ENCODE peak calls at places on chromosomes 4 and X, in seven cellular contexts. F is neural progenitor cell, Q is GM23248, C is OCI-LY7, P is SK-N-SH, N is MM.1S, S is HCT116. I is an unnamed sample.
A peak's percentile ranks its signal among the peaks of the same experiment; 100 is the strongest.

GRCh38 chrX:54213603-54214002 is 30.5 kb upstream of the FAM120C start:
- DNase-seq in N (no peak), F (no peak), Q (no peak), C (no peak), S (no peak), P (no peak), I (no peak)

GRCh38 chr4:122356317-122356818 is 22.4 kb upstream of the ADAD1 start:
- DNase-seq in C (no peak), S (no peak), N (no peak), P (no peak), Q (no peak), F (no peak), I (no peak)

GRCh38 chr4:124111922-124112321 is 600.6 kb downstream of the ANKRD50 start:
- DNase-seq in F (peak; percentile 74), Q (peak; percentile 77), P (peak; percentile 53), C (peak; percentile 54), N (peak; percentile 56), S (peak; percentile 59), I (peak; percentile 79)

GRCh38 chr4:3221996-3222395 is 27.0 kb upstream of the MSANTD1 start:
- DNase-seq in C (no peak), P (no peak), N (no peak), Q (no peak), S (no peak), F (no peak), I (no peak)

GRCh38 chrX:132292753-132293152 is 73.5 kb upstream of the RAP2C start:
- DNase-seq in S (peak; percentile 15), Q (peak; percentile 61), F (peak; percentile 70), P (peak; percentile 54), C (peak; percentile 61), N (peak; percentile 74), I (peak; percentile 63)

GRCh38 chr4:85928775-85929585 is 430.9 kb downstream of the MAPK10 start:
- DNase-seq in P (no peak), C (no peak), Q (peak; percentile 84), S (no peak), N (no peak), F (peak; percentile 33), I (no peak)

GRCh38 chr4:108034560-108034959 is 44.9 kb downstream of the HADH start:
- DNase-seq in S (no peak), C (peak; percentile 59), Q (no peak), F (no peak), N (no peak), P (no peak), I (no peak)

GRCh38 chr4:118842055-118842454 is 6.1 kb upstream of the SEC24D start:
- DNase-seq in C (no peak), S (peak; percentile 68), P (no peak), F (no peak), Q (peak; percentile 64), N (no peak), I (no peak)

DNA sequence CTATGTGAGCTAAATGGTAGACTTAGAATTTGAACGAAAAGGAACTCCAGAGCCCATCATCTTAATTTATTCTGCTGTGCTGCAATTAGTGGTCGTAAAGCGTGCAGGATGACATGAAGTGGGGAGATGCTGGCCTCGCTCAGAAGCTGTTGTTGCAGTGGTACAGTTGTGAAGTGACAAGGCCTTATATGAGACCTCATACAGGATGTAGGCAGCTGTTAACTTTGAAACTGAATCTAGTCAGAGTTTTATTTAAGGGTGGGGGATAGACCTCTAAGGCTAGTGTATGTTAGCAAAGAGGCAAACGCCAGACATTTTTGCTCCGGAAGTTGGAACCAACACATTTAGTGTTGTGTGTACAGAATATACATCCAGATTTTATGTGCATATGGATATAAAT is 13.5 kb downstream of the KLF3 start:
- DNase-seq in S (no peak), F (no peak), Q (no peak), P (no peak), C (no peak), N (no peak), I (no peak)
- H3K79me2 ChIP-seq in S (peaks cover 93% of the 10 kb centered on the region), F (peaks cover 98% of the 10 kb centered on the region), Q (peaks cover 96% of the 10 kb centered on the region), P (peaks cover 100% of the 10 kb centered on the region), C (no peaks in the 10 kb centered on the region), N (peaks cover 99% of the 10 kb centered on the region), I (peaks cover 79% of the 10 kb centered on the region)

DNA sequence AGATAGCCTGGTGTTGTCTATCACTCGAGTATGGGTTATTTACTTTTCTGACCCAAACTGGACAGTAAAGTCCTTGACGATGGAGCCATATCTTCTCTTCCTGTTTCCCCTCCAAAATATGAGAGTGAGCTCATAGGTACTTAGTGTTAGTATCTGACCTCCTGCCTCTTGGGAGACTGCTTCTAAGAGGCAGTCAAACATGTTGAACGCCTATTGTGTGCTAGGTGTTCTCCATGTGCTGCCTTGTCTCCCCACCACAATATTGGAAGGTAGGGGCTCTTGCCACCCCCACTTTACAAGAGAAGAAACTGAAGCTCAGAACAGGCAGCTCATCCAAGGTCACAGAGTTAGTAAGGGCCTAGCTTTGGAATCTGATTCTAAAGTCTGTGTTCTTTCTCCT is 8.3 kb downstream of the EFNB1 start:
- DNase-seq in N (no peak), P (no peak), S (no peak), Q (no peak), F (no peak), C (no peak), I (no peak)
- TF ChIP-seq EZH2phosphoT487 in N (no peak), P (no peak), S (no peak), Q (no peak), F (no peak), C (no peak), I (no peak)

GRCh38 chrX:103630171-103630511 is 1.4 kb downstream of the TCEAL1 start:
- DNase-seq in N (no peak), P (no peak), C (no peak), Q (no peak), F (no peak), S (no peak), I (no peak)

GRCh38 chrX:103626855-103627254 is 1.9 kb upstream of the TCEAL1 start:
- DNase-seq in P (no peak), Q (peak; percentile 69), C (no peak), F (no peak), S (no peak), N (no peak), I (no peak)

GRCh38 chrX:103631145-103631544 is 2.4 kb downstream of the TCEAL1 start:
- DNase-seq in S (no peak), N (no peak), P (no peak), Q (no peak), F (no peak), C (no peak), I (no peak)

GRCh38 chrX:103629295-103630170 is 758 bp downstream of the TCEAL1 start:
- DNase-seq in P (peak; percentile 70), N (no peak), F (peak; percentile 85), C (peak; percentile 11), S (no peak), Q (peak; percentile 73), I (peak; percentile 79)

DNA sequence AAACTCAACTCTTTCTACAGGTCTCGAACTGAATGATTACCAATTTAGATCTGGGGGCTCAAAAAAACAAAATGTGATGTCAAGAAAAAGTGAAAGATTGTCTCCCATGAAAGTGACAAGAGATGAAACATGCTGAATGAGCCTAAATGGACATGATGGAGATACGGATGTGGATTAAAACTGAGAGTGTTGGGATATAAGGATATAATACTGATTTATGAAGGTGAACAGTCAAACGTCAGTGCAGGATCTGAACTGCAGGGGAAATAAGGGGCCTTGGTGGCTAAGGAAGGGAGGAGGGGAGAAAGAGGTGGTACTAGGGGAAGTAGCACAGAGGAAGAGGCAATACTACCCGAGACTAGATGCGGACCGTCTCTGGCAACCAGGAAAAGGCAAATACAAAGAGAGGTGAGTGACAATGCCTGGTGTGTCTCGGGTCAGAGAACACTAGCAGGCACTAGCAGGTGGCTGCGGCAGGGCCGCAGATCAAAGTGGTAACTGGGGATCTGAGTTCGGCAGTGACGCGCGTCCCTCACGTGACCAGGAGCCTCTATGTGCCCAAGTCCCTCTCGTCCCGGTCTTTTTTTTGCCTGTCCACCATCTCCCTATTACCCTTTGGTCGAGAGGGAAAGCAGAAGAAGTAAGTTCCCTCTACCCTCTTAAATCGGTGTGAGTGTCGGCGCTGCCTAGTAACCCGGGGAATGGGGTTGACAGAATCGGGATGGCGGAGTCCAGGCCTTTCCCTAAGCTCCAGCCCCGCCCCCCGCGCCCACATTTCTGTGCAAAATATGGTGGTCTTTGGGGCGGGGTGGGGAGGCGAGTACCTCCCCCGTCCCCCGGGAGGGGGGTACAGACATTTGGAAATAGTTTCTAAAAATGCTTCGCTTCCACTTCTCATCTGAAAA is at the start of gene TCEAL1:
- DNase-seq in P (peak; percentile 52), N (peak; percentile 67), S (no peak), F (peak; percentile 76), Q (peak; percentile 63), C (peak; percentile 79), I (peak; percentile 58)
- H3K79me2 ChIP-seq in P (peaks cover 6% of the 10 kb centered on the region), N (no peaks in the 10 kb centered on the region), S (no peaks in the 10 kb centered on the region), F (peaks cover 10% of the 10 kb centered on the region), Q (peaks cover 10% of the 10 kb centered on the region), C (no peaks in the 10 kb centered on the region), I (no peaks in the 10 kb centered on the region)

GRCh38 chr4:147683172-147683571 is 791 bp downstream of the PRMT9 start:
- DNase-seq in Q (peak; percentile 73), P (peak; percentile 37), C (peak; percentile 30), S (no peak), N (peak; percentile 42), F (peak; percentile 7), I (peak; percentile 11)
- TF ChIP-seq EZH2phosphoT487 in Q (no peak), P (no peak), C (no peak), S (no peak), N (no peak), F (no peak), I (no peak)

DNA sequence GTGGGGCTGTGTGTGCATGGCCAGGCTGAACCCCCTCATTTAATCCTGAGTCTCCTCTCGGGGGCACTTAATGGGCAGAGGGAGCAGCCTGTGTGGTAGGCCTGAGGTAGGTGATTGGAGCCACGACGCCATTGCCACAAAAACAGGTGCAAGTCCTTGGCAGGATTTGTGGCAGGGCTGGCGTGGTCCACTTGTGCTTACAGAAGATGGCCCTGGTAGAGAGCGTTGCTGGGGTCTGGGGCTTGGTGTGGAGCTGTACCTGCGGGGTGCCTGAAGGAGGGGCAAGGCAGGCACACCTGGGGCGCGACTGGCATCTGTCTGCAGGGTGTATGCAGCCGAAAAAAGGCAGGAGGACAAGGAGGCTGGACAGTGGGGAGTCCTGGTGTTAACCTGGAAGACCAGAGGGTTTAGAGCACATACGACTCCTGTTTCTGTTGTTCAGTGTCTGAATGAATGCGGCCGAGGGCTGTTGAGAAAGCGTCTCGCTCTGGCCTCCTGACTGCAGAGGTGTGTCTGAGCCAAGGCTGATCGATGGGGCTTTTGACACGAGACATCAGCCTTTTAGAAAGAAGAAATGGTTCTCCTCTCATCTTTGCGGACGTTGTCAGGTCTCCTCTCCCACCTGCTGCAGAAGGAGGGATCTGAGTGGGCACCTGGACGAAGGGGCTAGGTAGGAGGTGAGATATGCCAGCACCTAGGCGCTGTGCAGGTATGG is 52.0 kb downstream of the TBC1D14 start:
- DNase-seq in C (no peak), P (no peak), F (peak; percentile 36), S (no peak), N (no peak), Q (no peak), I (no peak)
- H3K79me2 ChIP-seq in C (no peaks in the 10 kb centered on the region), P (peaks cover 3% of the 10 kb centered on the region), F (peaks cover 88% of the 10 kb centered on the region), S (peaks cover 20% of the 10 kb centered on the region), N (peaks cover 4% of the 10 kb centered on the region), Q (no peaks in the 10 kb centered on the region), I (peaks cover 72% of the 10 kb centered on the region)

GRCh38 chr4:63348735-63349673 is 1060.2 kb downstream of the TECRL start:
- DNase-seq in P (peak; percentile 10), F (no peak), N (no peak), Q (no peak), S (no peak), C (no peak), I (no peak)
- TF ChIP-seq EZH2phosphoT487 in P (no peak), F (no peak), N (no peak), Q (no peak), S (no peak), C (no peak), I (no peak)